ENCODE peak calls at places on chromosomes 2 and 18, in five cellular contexts. F is NCI-H146; Y is stimulated activated CD4-positive, alpha-beta T cell treated with anti-CD3 and anti-CD28 coated beads, Interleukin-15, amount 100 ng/mL, for 1 hour; Q is fibroblast of lung; L is NCI-H345. T is an unnamed sample.

GRCh38 chr2:189203177-189203799 is 23.7 kb upstream of the COL5A2 start:
- DNase-seq in F (no peak), L (no peak), Q (no peak), Y (no peak), T (no peak)

GRCh38 chr2:239854596-239854995 is 170.5 kb downstream of the NDUFA10 start:
- DNase-seq in L (no peak), Q (no peak), Y (no peak), F (no peak), T (no peak)

GRCh38 chr2:165401285-165401852 is 68.1 kb upstream of the CSRNP3 start:
- DNase-seq in L (peak), Y (no peak), Q (peak), F (peak), T (no peak)

GRCh38 chr18:35345460-35345921 is 1.3 kb upstream of the ZNF24 start:
- DNase-seq in F (peak), Q (no peak), Y (no peak), L (peak), T (no peak)

GRCh38 chr2:3142210-3142609 is 235.4 kb downstream of the EIPR1 start:
- DNase-seq in L (no peak), Y (no peak), Q (no peak), F (no peak), T (no peak)

GRCh38 chr18:23563377-23564043 is 22.8 kb downstream of the NPC1 start:
- DNase-seq in F (no peak), Q (peak), L (no peak), Y (no peak), T (no peak)

GRCh38 chr2:61763605-61764034 is 90.2 kb downstream of the FAM161A start:
- DNase-seq in Y (no peak), L (peak), F (peak), Q (peak), T (peak)

GRCh38 chr2:174342600-174343342 is 8.0 kb downstream of the SP9 start:
- DNase-seq in L (peak), F (no peak), Y (no peak), Q (no peak), T (no peak)

GRCh38 chr2:20235655-20236302 is 10.8 kb upstream of the SDC1 start:
- DNase-seq in Q (no peak), Y (no peak), F (no peak), L (no peak), T (no peak)

GRCh38 chr18:21831413-21831831 is 90.8 kb downstream of the MIB1 start:
- DNase-seq in Q (no peak), Y (no peak), F (no peak), L (no peak), T (no peak)

GRCh38 chr18:8177330-8178016 is 431.8 kb upstream of the RAB12 start:
- DNase-seq in Q (peak), F (peak), L (peak), Y (no peak), T (no peak)

GRCh38 chr2:154455201-154455600 is 243.3 kb upstream of the KCNJ3 start:
- DNase-seq in Y (no peak), Q (peak), F (no peak), L (no peak), T (no peak)

GRCh38 chr2:205929445-205930027 is 156.4 kb downstream of the INO80D start:
- DNase-seq in Q (no peak), F (no peak), Y (no peak), L (no peak), T (no peak)

GRCh38 chr2:239178954-239179353 is 221.9 kb downstream of the HDAC4 start:
- DNase-seq in Q (no peak), F (no peak), Y (no peak), L (no peak), T (peak)

GRCh38 chr18:6009751-6010150 is 114.4 kb upstream of the TMEM200C start:
- DNase-seq in L (no peak), Y (no peak), Q (peak), F (no peak), T (no peak)

GRCh38 chr2:196967126-196967525 is 40.6 kb upstream of the PGAP1 start:
- DNase-seq in Y (no peak), F (no peak), Q (peak), L (no peak), T (no peak)

GRCh38 chr18:80009661-80010550 is 21.5 kb upstream of the TXNL4A start:
- DNase-seq in L (no peak), Q (peak), F (no peak), Y (no peak), T (peak)

GRCh38 chr2:226360658-226361057 is 439.0 kb downstream of the IRS1 start:
- DNase-seq in Q (no peak), F (no peak), L (no peak), Y (no peak), T (no peak)

GRCh38 chr2:69032336-69032735 is 19.4 kb downstream of the ANTXR1 start:
- DNase-seq in L (no peak), Y (no peak), Q (peak), F (no peak), T (no peak)

GRCh38 chr18:56315363-56315762 is 323.0 kb downstream of the TXNL1 start:
- DNase-seq in L (no peak), Y (no peak), F (no peak), Q (peak), T (no peak)

GRCh38 chr2:111634050-111634784 is 249.8 kb downstream of the ANAPC1 start:
- DNase-seq in F (no peak), Q (no peak), Y (no peak), L (no peak), T (no peak)

GRCh38 chr2:142521492-142521891 is 356.0 kb upstream of the KYNU start:
- DNase-seq in F (no peak), L (no peak), Y (no peak), Q (no peak), T (no peak)

GRCh38 chr18:50973367-50974126 is 5.7 kb downstream of the ELAC1 start:
- DNase-seq in F (no peak), Q (peak), L (no peak), Y (no peak), T (no peak)

GRCh38 chr2:64594563-64594989 is 59.1 kb downstream of the SERTAD2 start:
- DNase-seq in Y (no peak), L (no peak), F (no peak), Q (peak), T (no peak)

GRCh38 chr2:2325538-2325937 is 5.5 kb downstream of the MYT1L start:
- DNase-seq in Y (no peak), Q (no peak), L (peak), F (peak), T (no peak)

GRCh38 chr2:127080226-127080940 is 26.6 kb downstream of the BIN1 start:
- DNase-seq in Y (peak), L (no peak), F (no peak), Q (no peak), T (no peak)

GRCh38 chr2:132911726-132912724 is 242.0 kb upstream of the LYPD1 start:
- DNase-seq in Y (no peak), Q (peak), L (no peak), F (no peak), T (no peak)

GRCh38 chr18:76860411-76860810 is 38.1 kb downstream of the ZNF236 start:
- DNase-seq in Y (no peak), Q (peak), F (no peak), L (no peak), T (no peak)

GRCh38 chr2:40851661-40852060 is 399.8 kb upstream of the SLC8A1 start:
- DNase-seq in L (no peak), F (no peak), Y (no peak), Q (no peak), T (no peak)